ENCODE peak calls at places on chromosome 20, in nine cellular contexts. J is fibroblast of lung, S is H9, Z is nephron progenitor cell, X is cardiac fibroblast, G is WTC11, H is epithelial cell of esophagus, Y is vagina, Q is right atrium auricular region. L is an unnamed sample.

GRCh38 chr20:49631856-49632418 is 64.0 kb upstream of the PTGIS start:
- DNase-seq in S (peak), J (no peak), X (no peak), G (peak), Z (no peak), Y (no peak), Q (no peak), H (no peak), L (no peak)

GRCh38 chr20:22684072-22684762 is 99.8 kb upstream of the FOXA2 start:
- DNase-seq in G (peak), X (peak), H (peak), Q (peak), Z (peak), J (peak), Y (no peak), S (peak), L (peak)

GRCh38 chr20:58064411-58065010 is 163.9 kb downstream of the ANKRD60 start:
- DNase-seq in X (no peak), H (no peak), Y (peak), Z (no peak), S (no peak), J (no peak), G (no peak), Q (peak), L (no peak)

GRCh38 chr20:58135441-58136170 is 92.8 kb downstream of the ANKRD60 start:
- DNase-seq in J (no peak), X (no peak), H (peak), Y (peak), G (no peak), S (peak), Q (peak), Z (no peak), L (peak)

GRCh38 chr20:62524486-62524885 is 48.7 kb upstream of the GATA5 start:
- DNase-seq in Y (no peak), Q (no peak), G (no peak), J (peak), S (no peak), H (no peak), X (no peak), Z (no peak), L (no peak)

GRCh38 chr20:14673164-14673563 is 335.8 kb upstream of the FLRT3 start:
- DNase-seq in G (no peak), H (no peak), Y (no peak), X (no peak), Q (no peak), Z (no peak), S (no peak), J (no peak), L (no peak)

GRCh38 chr20:2879148-2879547 is 5.9 kb downstream of the PTPRA start:
- DNase-seq in Z (no peak), X (peak), G (no peak), J (peak), Y (no peak), S (no peak), H (peak), Q (no peak), L (peak)

GRCh38 chr20:36097751-36098151 is 56.8 kb upstream of the EPB41L1 start:
- DNase-seq in Q (no peak), Z (no peak), J (no peak), G (peak), X (no peak), H (no peak), S (peak), Y (no peak), L (peak)

GRCh38 chr20:4091332-4092135 is 76.2 kb upstream of the RNF24 start:
- DNase-seq in J (peak), S (peak), X (peak), Z (peak), Y (no peak), H (peak), G (peak), Q (peak), L (peak)

GRCh38 chr20:46945465-46945864 is 50.8 kb downstream of the EYA2 start:
- DNase-seq in Y (no peak), H (peak), S (no peak), X (no peak), G (no peak), J (no peak), Z (no peak), Q (no peak), L (no peak)

GRCh38 chr20:45704969-45705637 is at the start of gene WFDC10B:
- DNase-seq in S (no peak), Z (no peak), X (no peak), G (no peak), Q (no peak), Y (no peak), H (peak), J (no peak), L (peak)

DNA sequence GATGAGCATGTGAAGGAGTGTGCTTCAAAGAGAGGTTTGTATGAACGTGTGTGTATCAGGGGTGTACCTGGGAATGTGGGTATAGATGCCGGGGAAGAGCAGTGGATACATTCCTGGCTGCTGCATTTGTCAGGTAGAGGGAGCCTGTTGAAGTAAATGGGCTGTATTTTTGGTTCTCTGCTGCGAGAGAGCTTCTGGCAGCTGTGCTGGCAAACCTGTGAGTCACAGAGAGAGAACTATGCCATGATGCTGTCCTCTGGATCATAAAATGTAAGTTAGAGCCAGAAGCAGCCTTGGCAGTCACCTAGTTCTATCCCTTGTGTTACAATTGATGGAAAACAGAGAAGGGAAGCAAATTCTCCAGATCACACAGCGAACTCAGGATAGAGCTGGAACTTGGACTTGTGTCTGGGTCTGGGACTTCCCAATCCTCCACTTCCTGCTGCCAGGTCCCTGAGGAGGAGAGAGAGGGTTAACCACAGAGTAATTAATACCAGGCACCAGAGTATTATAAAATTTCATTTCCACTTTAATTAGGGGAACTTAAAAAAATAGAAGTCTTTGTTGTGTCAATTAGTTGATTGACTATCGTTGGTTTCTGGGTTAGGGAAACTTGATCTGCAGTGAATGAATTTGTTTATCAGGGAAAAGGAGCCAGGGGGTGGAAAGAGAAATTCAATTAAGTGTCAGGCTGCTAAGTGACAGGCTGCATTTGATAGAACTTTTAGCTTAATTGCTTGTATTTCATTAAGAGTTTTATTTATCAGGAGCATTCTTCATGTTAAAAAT is 41.1 kb upstream of the GTSF1L start:
- DNase-seq in Y (no peak), S (no peak), Z (no peak), Q (no peak), X (peak), G (no peak), H (peak), J (peak), L (peak)
- TF ChIP-seq CTCF in Y (no peak), S (peak), Z (no peak), Q (no peak), X (no peak), G (no peak), H (no peak), J (no peak), L (no peak)

GRCh38 chr20:52761867-52762266 is 210.3 kb upstream of the TSHZ2 start:
- DNase-seq in X (no peak), Q (no peak), Z (no peak), G (no peak), H (no peak), J (no peak), Y (no peak), S (no peak), L (no peak)

GRCh38 chr20:52763321-52763853 is 208.8 kb upstream of the TSHZ2 start:
- DNase-seq in S (no peak), Q (no peak), Z (no peak), H (no peak), Y (no peak), G (no peak), J (no peak), X (no peak), L (no peak)

DNA sequence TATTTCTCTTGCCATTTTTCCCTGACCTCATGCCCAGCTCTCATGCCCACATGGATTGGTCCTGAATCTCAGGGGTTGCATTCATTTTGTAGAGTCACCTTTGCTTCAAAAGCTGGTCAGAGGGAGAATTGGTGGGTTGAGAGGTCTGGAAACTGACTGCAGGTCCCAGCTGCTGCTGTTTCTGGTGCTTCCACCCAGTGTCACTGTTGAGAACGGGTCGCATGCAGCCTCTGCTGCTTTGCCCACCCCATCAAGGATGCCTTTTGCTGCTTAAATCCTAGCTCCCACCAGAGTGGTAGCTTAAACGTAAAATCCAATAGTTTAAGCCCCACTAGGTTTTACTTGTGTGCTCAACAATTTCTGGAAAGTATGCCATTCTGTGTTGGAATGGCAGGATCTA is 211.4 kb upstream of the TSHZ2 start:
- DNase-seq in Y (no peak), S (peak), X (no peak), Z (no peak), H (no peak), Q (no peak), G (peak), J (no peak), L (no peak)
- TF ChIP-seq CTCF in Y (no peak), S (peak), X (no peak), Z (no peak), H (no peak), Q (no peak), G (no peak), J (no peak), L (no peak)

GRCh38 chr20:540391-541201 is 3.0 kb downstream of the CSNK2A1 start:
- DNase-seq in Q (no peak), J (no peak), H (no peak), S (no peak), Z (no peak), X (no peak), G (no peak), Y (no peak), L (no peak)
- TF ChIP-seq CTCF in Q (no peak), J (no peak), H (no peak), S (peak), Z (no peak), X (no peak), G (no peak), Y (no peak), L (no peak)

DNA sequence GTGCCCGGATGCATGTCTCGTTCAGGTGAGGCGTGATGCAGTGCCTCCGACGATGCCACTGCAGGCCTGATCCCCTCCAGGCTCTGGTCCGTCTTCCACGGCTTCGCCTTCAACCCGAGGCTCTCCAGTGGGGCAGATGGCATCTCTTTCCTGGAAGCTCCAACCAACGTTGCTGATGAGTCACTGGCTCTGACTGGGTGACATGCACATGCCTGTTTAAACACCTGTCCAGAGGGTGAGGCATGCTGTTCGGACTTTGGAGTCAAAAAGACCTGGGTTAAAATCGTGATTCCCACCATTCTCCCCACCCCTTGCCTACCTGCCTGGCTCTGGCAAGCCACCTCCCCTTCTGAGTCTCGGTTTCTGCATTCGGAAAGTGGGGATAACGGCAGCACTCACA is 8.7 kb upstream of the EDN3 start:
- DNase-seq in H (peak), S (no peak), Q (no peak), Y (no peak), Z (no peak), G (no peak), X (no peak), J (no peak), L (peak)
- TF ChIP-seq CTCF in H (no peak), S (no peak), Q (no peak), Y (no peak), Z (no peak), G (no peak), X (no peak), J (no peak), L (no peak)

GRCh38 chr20:5316188-5317158 is at the start of gene PROKR2:
- DNase-seq in J (no peak), Y (no peak), G (peak), S (peak), H (peak), X (peak), Z (peak), Q (no peak), L (no peak)
- TF ChIP-seq CTCF in J (no peak), Y (no peak), G (no peak), S (peak), H (no peak), X (no peak), Z (no peak), Q (no peak), L (no peak)

GRCh38 chr20:56200456-56200855 is 48.1 kb upstream of the MC3R start:
- DNase-seq in G (no peak), X (peak), S (no peak), H (no peak), Q (no peak), Z (no peak), Y (no peak), J (no peak), L (peak)
- TF ChIP-seq CTCF in G (no peak), X (peak), S (peak), H (peak), Q (no peak), Z (peak), Y (no peak), J (no peak), L (peak)

GRCh38 chr20:15834857-15835256 is 738.4 kb downstream of the KIF16B start:
- DNase-seq in X (no peak), H (no peak), Y (no peak), J (no peak), Q (no peak), G (no peak), S (no peak), Z (no peak), L (peak)

GRCh38 chr20:15837563-15837962 is 735.7 kb downstream of the KIF16B start:
- DNase-seq in Q (no peak), X (no peak), J (no peak), G (no peak), Z (no peak), S (no peak), Y (no peak), H (no peak), L (no peak)

GRCh38 chr20:15835811-15836210 is 737.4 kb downstream of the KIF16B start:
- DNase-seq in Z (no peak), S (no peak), Q (no peak), X (no peak), Y (no peak), J (no peak), G (no peak), H (no peak), L (no peak)

GRCh38 chr20:15838466-15838865 is 734.8 kb downstream of the KIF16B start:
- DNase-seq in Z (no peak), S (no peak), J (no peak), Q (no peak), Y (no peak), X (no peak), G (no peak), H (no peak), L (no peak)

DNA sequence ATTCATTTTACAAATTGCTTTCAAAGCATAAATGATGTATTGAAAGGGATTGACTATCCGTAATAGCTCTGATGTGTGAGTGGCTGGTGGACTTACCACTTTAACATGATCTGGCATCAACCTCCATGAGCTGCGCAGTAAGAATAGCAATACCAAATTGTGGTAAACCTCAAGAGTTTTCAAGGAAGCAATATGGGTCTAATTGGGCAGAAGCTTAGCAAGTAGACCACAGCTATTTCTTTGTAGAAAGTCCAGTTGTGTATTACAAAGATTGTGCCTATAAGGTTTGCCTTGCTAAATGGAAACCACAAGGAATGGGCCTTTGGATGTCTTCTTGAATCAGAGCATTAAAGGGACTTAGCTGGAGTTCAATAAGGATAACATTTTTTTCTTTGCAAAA is 736.6 kb downstream of the KIF16B start:
- DNase-seq in J (no peak), H (no peak), Q (no peak), G (no peak), X (no peak), Z (no peak), S (no peak), Y (no peak), L (no peak)
- TF ChIP-seq CTCF in J (no peak), H (no peak), Q (no peak), G (no peak), X (no peak), Z (no peak), S (no peak), Y (no peak), L (no peak)

DNA sequence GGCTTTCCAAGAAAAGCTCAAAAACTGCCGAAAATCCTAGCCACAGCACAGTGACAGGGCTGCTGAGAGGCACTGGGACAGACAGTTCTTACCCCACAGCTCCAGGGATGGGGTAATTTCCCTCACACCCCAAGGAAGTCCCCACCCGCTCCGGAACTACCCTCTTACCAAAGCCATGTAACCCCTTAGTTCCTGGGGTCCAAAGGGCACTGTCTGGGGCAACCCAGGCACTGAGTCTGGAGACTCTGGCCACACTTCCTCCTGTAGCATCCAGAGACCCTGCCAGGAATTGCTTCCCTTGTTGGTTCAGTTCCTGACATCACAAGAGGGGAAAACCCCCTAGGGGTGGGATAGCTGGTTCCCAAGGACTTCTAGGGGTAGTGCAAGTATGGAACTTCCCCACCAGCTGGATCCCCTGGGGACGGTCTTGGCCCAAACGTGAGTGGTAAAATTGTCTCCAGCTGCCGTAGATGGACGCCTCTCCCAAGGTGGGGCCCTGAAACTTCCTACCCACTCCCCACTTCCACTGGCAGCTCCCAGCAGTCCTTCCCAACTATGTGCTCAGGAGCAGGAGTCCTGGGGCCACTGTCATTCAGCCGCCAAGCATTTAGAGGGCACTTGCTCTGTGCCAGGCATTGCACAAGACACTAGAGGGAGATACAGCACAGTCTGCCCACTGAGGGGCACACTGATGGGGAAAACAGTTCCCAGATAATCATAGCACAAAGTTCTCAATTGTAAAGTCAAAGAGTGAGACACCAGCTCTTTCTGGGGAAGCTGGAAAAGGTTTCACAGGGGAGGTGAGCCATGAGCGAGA is 17.3 kb upstream of the HCK start:
- DNase-seq in X (peak), Y (no peak), S (no peak), G (no peak), H (peak), Q (peak), J (no peak), Z (no peak), L (peak)
- TF ChIP-seq CTCF in X (no peak), Y (no peak), S (peak), G (no peak), H (peak), Q (no peak), J (no peak), Z (no peak), L (peak)